ENCODE peak calls at places on chromosomes 2 and 18, in six cellular contexts. L is endodermal cell, G is BE2C, W is choroid plexus epithelial cell, A is heart left ventricle, K is foreskin fibroblast. H is an unnamed sample.

GRCh38 chr18:70380915-70381896 is 92.4 kb downstream of the SOCS6 start:
- DNase-seq in L (peak; percentile 73), G (no peak), W (no peak), A (no peak), K (peak; percentile 59), H (no peak)

GRCh38 chr18:51278045-51278649 is 80.7 kb upstream of the MEX3C start:
- DNase-seq in W (peak; percentile 32), G (peak; percentile 48), A (no peak), L (peak; percentile 90), K (no peak), H (no peak)

GRCh38 chr2:9332136-9332852 is 91.0 kb downstream of the ITGB1BP1 start:
- DNase-seq in K (no peak), W (no peak), A (no peak), G (no peak), L (no peak), H (no peak)

GRCh38 chr2:159224061-159224813 is 62.3 kb downstream of the WDSUB1 start:
- DNase-seq in A (no peak), K (no peak), G (no peak), L (peak; percentile 39), W (no peak), H (no peak)

GRCh38 chr2:205758051-205758450 is 75.8 kb downstream of the NRP2 start:
- DNase-seq in G (no peak), A (no peak), W (peak; percentile 91), L (no peak), K (peak; percentile 76), H (no peak)

GRCh38 chr2:18299423-18300212 is 260.8 kb downstream of the RDH14 start:
- DNase-seq in L (peak; percentile 65), G (no peak), A (peak; percentile 28), K (peak; percentile 88), W (peak; percentile 91), H (peak; percentile 67)

GRCh38 chr2:158100411-158100810 is 1.3 kb upstream of the UPP2 start:
- DNase-seq in G (no peak), W (no peak), K (no peak), L (no peak), A (no peak), H (no peak)

GRCh38 chr2:237594514-237594871 is 4.0 kb upstream of the RAB17 start:
- DNase-seq in G (no peak), K (no peak), W (peak; percentile 57), L (no peak), A (no peak), H (no peak)

GRCh38 chr2:119389615-119390306 is 23.0 kb downstream of the DBI start:
- DNase-seq in L (peak; percentile 39), A (peak; percentile 53), W (peak; percentile 65), G (peak; percentile 11), K (peak; percentile 83), H (peak; percentile 24)

GRCh38 chr2:101473911-101474751 is 781 bp downstream of the RFX8 start:
- DNase-seq in A (peak; percentile 68), L (peak; percentile 86), G (peak; percentile 32), K (peak; percentile 93), W (peak; percentile 47), H (no peak)

DNA sequence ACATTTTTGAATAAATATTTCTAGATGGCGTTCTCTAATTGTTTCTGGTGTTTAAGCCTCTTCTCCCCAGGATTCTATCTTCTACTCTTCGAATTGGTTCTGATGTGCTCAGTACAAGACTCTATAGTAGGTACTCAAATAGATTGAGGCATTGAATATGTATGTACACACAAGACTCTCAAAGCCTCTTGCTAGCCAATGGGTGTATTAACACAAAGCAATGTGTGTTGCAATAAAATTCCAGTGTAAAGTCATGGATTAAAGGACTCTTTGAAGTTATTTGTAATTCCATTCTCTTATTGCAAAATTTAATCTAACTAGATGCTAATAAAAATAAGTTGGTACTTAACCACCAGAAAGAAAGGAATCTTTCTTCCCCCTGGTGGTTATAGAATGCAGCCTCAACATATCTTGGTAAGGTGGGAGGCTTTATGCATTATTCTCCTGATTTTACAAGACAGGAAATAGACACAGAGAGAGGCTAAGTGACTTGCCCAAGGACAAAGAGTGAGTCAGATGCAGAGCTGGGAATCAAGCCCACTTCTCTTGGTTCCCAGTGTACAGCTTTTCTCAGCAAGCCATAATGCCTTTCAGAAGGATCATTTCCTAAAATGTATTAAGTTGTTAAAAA is 18.1 kb downstream of the LRP1B start:
- DNase-seq in K (peak; percentile 92), L (no peak), G (no peak), A (no peak), W (peak; percentile 92), H (peak; percentile 24)
- TF ChIP-seq CTCF in K (peak; percentile 30), L (peak; percentile 67), G (no peak), A (no peak), W (peak; percentile 59), H (no peak)

GRCh38 chr2:71932027-71932779 is 215.5 kb downstream of the CYP26B1 start:
- DNase-seq in K (no peak), L (no peak), A (no peak), G (no peak), W (no peak), H (no peak)

GRCh38 chr2:71934320-71934593 is 213.4 kb downstream of the CYP26B1 start:
- DNase-seq in A (no peak), K (no peak), W (no peak), G (no peak), L (peak; percentile 39), H (no peak)

GRCh38 chr2:71932780-71933466 is 214.7 kb downstream of the CYP26B1 start:
- DNase-seq in L (peak; percentile 31), W (no peak), A (no peak), K (no peak), G (no peak), H (no peak)

GRCh38 chr2:71934595-71935263 is 212.9 kb downstream of the CYP26B1 start:
- DNase-seq in L (peak; percentile 27), A (peak; percentile 66), W (peak; percentile 73), K (peak; percentile 52), G (no peak), H (peak; percentile 93)

DNA sequence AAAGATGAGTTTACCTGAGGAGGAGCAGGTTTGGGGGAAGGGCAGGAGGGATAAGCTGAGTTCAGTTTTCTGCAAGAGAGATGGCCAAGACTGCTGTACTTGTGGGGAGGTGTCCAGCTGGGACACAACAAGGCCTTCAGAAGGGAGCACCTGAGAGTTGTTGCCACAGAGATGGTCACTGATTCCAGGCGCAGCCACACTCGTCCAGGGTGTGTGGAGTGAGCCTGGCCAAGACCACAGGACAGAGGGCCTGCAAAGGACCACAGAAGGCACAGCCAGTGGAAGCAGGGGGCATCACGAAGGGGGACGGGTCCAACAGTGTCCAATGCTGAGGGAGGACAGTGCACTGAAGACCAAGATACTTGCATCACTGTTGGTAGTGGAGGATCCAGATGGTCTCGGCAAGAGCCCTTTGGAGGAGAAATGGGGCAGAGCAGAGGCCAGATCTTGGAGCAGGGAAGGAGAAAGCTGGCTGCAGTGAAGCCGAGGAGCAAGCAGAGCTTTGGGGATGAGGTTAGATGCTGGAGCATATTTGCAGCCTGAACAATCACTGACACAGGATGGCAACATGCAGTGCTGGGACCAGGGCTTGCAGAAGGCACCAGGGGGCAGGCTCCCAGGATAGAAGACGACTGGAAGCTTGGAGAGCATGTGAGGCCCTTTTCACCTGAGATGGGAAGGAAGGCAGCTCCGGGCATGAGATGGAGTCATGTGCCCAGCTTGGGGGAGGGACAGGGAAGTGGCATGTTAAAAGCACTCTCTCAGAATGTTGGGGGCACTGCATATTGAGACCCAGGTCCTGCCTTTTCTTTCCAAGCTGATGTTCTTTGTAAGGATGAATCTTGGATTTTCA is 214.0 kb downstream of the CYP26B1 start:
- DNase-seq in G (no peak), L (peak; percentile 72), W (peak; percentile 63), A (no peak), K (peak; percentile 64), H (peak; percentile 58)
- TF ChIP-seq CTCF in G (no peak), L (peak; percentile 74), W (peak; percentile 63), A (peak; percentile 20), K (peak; percentile 51), H (peak; percentile 65)

DNA sequence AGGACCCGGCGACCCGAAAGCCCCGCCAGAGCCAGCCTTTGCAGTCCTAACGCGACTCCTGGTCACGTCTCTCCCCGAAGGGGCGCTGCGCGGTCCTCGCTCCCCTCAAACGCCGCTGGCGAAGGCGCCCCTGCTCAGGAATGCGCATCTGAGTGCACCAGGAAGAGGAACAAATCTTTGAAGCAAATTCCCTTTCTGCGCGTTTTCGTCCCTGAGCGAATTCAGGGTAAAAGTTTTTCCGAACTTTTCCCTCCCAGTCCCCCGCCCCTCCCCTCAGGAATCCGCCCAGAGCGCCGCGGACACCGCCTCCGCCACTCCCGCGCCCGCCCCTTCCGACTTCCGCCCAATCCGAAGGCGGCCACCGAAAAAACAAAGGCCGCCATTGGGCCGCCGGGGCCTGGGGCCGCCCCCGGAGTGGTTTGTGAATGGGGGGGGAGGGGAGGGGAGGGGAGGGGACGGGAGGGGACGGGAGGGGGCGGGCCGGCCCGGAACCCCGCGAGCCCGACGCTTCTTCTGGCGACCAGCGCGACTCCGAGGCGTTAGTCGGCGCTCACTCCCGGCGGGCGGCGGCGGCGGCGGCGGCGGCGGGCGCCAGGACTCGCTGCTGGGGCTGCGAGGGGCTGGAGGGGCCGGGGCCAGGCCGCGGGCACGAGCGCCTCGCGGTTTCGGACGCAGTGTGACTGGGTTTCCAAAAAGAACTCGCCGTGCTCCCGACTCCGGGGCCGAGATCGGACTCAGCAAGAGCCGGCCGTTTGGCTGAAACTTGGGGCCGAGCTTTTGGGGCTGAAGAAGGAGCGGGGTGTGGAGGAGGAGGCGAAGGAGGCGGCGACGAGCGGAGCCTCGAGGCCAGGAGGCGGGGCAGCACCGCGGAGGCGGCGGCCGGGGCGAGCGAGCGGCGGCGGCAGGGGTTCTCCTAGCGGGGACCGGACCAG is at the start of gene FZD7:
- DNase-seq in G (peak; percentile 93), A (peak; percentile 94), K (peak; percentile 99), L (peak; percentile 98), W (peak; percentile 92), H (peak; percentile 72)
- TF ChIP-seq CTCF in G (peak; percentile 35), A (no peak), K (no peak), L (peak; percentile 57), W (peak; percentile 41), H (no peak)

GRCh38 chr2:131413148-131413747 is 49.3 kb upstream of the RAB6D start:
- DNase-seq in A (no peak), K (peak; percentile 78), W (peak; percentile 82), G (no peak), L (no peak), H (peak; percentile 21)
- TF ChIP-seq CTCF in A (peak; percentile 87), K (peak; percentile 69), W (peak; percentile 74), G (peak; percentile 58), L (peak; percentile 86), H (peak; percentile 68)

GRCh38 chr2:225017713-225018112 is 24.6 kb downstream of the DOCK10 start:
- DNase-seq in W (no peak), L (no peak), A (no peak), K (no peak), G (peak; percentile 70), H (no peak)
- TF ChIP-seq CTCF in W (no peak), L (no peak), A (no peak), K (peak; percentile 5), G (peak; percentile 58), H (peak; percentile 15)

GRCh38 chr18:38009335-38009734 is 443.7 kb upstream of the CELF4 start:
- DNase-seq in W (no peak), A (no peak), G (no peak), K (no peak), L (no peak), H (no peak)
- TF ChIP-seq CTCF in W (no peak), A (no peak), G (no peak), K (no peak), L (no peak), H (no peak)